ENCODE peak calls at places on chromosomes 7 and 10, in six cellular contexts. I, Y, G, S, U and X are unnamed samples.
A peak's percentile ranks its signal among the peaks of the same experiment; 100 is the strongest.

GRCh38 chr7:117715784-117716445 is 157.3 kb downstream of the CTTNBP2 start:
- DNase-seq in G (peak; percentile 39), Y (peak; percentile 16), U (peak; percentile 29), S (no peak), I (peak; percentile 52), X (peak; percentile 22)

GRCh38 chr10:93703066-93703465 is 674 bp upstream of the FRA10AC1 start:
- DNase-seq in I (no peak), G (no peak), U (no peak), Y (no peak), S (no peak), X (no peak)

GRCh38 chr7:151114151-151115090 is 28.1 kb downstream of the AGAP3 start:
- DNase-seq in I (peak; percentile 75), G (no peak), Y (no peak), S (no peak), U (no peak), X (peak; percentile 64)

GRCh38 chr7:76342222-76342621 is 16.6 kb downstream of the YWHAG start:
- DNase-seq in I (no peak), G (no peak), Y (no peak), U (no peak), S (no peak), X (no peak)

GRCh38 chr7:75537731-75538130 is 45.6 kb downstream of the SPDYE5 start:
- DNase-seq in Y (no peak), S (no peak), U (no peak), G (no peak), I (no peak), X (no peak)

GRCh38 chr10:127157506-127158205 is 38.7 kb downstream of the INSYN2A start:
- DNase-seq in U (no peak), I (no peak), Y (no peak), S (no peak), G (no peak), X (no peak)

GRCh38 chr7:100655908-100656674 is at the start of gene ACTL6B:
- DNase-seq in U (peak; percentile 100), I (peak; percentile 99), Y (no peak), S (no peak), G (no peak), X (no peak)

GRCh38 chr10:91713471-91714072 is 80.7 kb upstream of the PPP1R3C start:
- DNase-seq in G (no peak), S (no peak), U (no peak), I (no peak), Y (no peak), X (no peak)

GRCh38 chr10:69057951-69058297 is 30.0 kb upstream of the SRGN start:
- DNase-seq in S (no peak), I (no peak), U (no peak), Y (no peak), G (no peak), X (no peak)

GRCh38 chr10:25766687-25767221 is 167.3 kb upstream of the MYO3A start:
- DNase-seq in S (no peak), Y (no peak), U (peak; percentile 82), G (no peak), I (peak; percentile 84), X (no peak)

GRCh38 chr7:106858618-106859532 is 6.2 kb upstream of the PIK3CG start:
- DNase-seq in I (no peak), Y (no peak), G (no peak), S (no peak), U (peak; percentile 94), X (no peak)

GRCh38 chr7:74269757-74270277 is 15.6 kb upstream of the RFC2 start:
- DNase-seq in U (peak; percentile 71), S (peak; percentile 74), Y (no peak), G (peak; percentile 70), I (peak; percentile 86), X (no peak)

GRCh38 chr7:54260868-54261475 is 281.2 kb upstream of the VSTM2A start:
- DNase-seq in G (no peak), U (no peak), Y (no peak), I (no peak), S (no peak), X (no peak)

GRCh38 chr10:123507298-123507697 is 158.9 kb upstream of the GPR26 start:
- DNase-seq in Y (no peak), I (no peak), S (no peak), U (no peak), G (no peak), X (no peak)

GRCh38 chr7:50211306-50212015 is 93.1 kb upstream of the IKZF1 start:
- DNase-seq in S (no peak), U (no peak), Y (no peak), G (no peak), I (no peak), X (no peak)

GRCh38 chr7:45921699-45922519 is 837 bp upstream of the IGFBP3 start:
- DNase-seq in I (peak; percentile 87), S (no peak), Y (no peak), G (peak; percentile 34), U (no peak), X (no peak)

GRCh38 chr10:103645141-103646054 is 151.9 kb downstream of the NEURL1 start:
- DNase-seq in U (no peak), G (peak; percentile 87), I (no peak), S (no peak), Y (no peak), X (no peak)

GRCh38 chr10:133195611-133196010 is 34.4 kb upstream of the UTF1 start:
- DNase-seq in Y (no peak), G (no peak), S (no peak), U (no peak), I (no peak), X (no peak)

GRCh38 chr10:132149917-132150316 is 36.8 kb upstream of the DPYSL4 start:
- DNase-seq in I (no peak), U (no peak), Y (no peak), G (no peak), S (no peak), X (no peak)

GRCh38 chr10:79223001-79223345 is 124.3 kb upstream of the PPIF start:
- DNase-seq in U (no peak), S (no peak), I (no peak), G (no peak), Y (no peak), X (no peak)

GRCh38 chr10:48625013-48625412 is 20.1 kb upstream of the ARHGAP22 start:
- DNase-seq in U (no peak), S (no peak), Y (no peak), G (no peak), I (no peak), X (no peak)

GRCh38 chr7:42689626-42690025 is 222.2 kb downstream of the C7orf25 start:
- DNase-seq in Y (no peak), U (no peak), I (no peak), S (no peak), G (no peak), X (no peak)

GRCh38 chr10:78604286-78604685 is 464.5 kb upstream of the ZMIZ1 start:
- DNase-seq in Y (no peak), S (no peak), G (no peak), I (no peak), U (no peak), X (no peak)

GRCh38 chr7:47535033-47535703 is 46.7 kb downstream of the TNS3 start:
- DNase-seq in U (no peak), I (no peak), S (no peak), G (peak; percentile 87), Y (no peak), X (no peak)

DNA sequence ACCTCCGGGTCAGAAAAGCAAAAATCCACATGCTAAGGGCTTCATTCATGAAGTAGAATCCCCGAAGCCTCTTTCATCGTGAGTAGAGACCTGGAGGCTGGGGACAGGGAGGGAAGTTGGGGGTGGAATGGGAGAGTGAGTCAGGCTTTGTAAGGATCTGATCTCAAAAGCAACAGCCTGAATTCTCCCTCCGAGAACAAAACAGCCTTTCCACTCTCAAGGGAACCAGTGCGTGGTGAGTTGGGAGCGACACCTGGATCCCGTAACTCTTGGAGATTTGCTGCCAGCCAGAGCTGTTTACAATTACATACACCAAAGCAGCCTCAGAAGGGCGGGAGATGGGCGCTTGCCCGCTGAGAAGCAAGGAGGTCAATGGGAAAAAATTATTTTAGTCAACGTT is 10.8 kb downstream of the AFAP1L2 start:
- DNase-seq in Y (no peak), S (no peak), U (no peak), I (no peak), G (no peak), X (no peak)
- TF ChIP-seq TAF1 in Y (no peak), S (no peak), U (no peak), I (no peak), G (no peak), X (no peak)

DNA sequence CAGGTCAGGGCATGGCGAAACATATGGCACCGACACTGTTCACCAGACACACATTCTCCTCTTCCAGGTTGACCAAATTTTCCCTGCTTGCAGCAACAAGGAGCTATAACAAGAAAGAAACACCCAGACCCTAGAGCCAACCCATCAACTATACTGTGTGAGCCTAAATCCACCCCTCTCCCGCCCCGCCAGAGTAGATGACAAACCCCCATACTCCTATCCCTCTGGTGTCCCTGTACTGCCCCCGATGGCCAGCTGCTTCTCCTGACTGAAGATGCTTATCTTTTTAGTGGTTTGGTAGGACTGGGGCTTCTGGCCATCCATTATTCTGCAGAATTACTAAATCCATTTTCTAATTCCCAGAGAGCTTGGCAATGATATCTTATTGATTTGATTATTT is 70.1 kb upstream of the EEPD1 start:
- DNase-seq in Y (no peak), G (no peak), I (no peak), S (no peak), U (peak; percentile 45), X (no peak)
- TF ChIP-seq POLR2A in Y (no peak), G (no peak), I (no peak), S (no peak), U (no peak), X (no peak)

DNA sequence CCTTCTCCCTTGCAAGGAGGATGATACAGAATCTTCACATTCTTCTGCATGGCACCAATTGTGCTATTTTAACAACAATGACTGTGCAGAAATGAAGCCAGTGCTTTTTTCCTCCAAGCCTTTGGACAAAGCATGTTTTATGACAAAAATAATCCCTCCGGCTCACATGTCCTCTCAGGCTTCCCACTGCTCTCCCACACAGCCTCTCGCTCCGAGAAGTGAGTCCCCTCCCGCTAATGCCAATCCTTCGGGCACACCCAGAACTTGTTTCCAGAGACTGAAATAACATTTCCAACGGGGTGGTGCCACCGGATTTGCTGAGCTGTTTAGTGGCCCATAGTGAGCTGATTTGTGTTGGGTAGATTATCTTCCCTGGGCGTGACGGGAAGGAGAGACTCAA is 35.8 kb downstream of the RBM17 start:
- DNase-seq in S (no peak), U (no peak), I (no peak), Y (no peak), G (no peak), X (no peak)
- TF ChIP-seq POLR2AphosphoS5 in S (no peak), U (no peak), I (no peak), Y (no peak), G (no peak), X (no peak)

DNA sequence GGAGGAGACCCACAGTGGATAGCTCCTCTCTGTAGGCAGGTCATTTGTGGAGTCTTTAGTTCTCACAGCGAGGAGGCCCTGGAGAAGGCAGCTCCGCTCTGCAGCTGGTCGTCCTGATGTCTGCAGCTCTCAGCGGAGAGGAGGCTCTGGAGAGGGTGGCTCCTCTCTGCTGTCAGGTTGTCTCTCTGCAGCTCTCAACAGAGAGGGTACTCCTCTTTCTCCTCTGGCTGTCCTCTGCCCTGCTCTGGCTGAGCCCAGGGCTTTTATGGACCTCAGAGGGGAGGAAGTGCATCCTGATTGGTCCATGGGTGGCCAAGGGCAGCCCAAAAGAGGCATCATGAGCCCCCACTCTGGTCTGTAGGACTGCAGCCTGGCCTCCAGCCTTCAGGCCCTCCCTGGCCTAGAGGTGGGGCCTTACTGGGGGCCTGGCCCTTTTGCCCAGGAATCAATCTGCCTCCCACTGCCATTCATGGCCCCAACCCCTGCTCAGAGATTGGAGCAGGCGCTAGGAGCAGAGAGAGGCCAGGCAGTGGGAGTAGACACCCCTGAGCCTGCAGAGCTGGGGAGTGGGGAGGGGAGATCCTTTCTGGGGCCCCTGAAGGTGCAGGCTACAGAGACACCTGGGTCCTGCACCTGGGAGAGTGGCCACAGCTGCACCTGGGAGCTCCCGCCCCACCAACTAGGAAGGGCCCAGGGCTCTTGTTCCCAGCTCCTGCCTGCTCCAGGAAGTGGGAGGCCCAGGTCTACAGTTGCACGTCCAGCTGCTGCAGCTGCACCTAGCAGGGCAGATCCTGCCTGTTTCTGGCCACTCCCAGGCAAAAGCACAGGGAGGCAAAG is 6.6 kb upstream of the DYNC2I1 start:
- DNase-seq in U (no peak), I (no peak), G (peak; percentile 75), Y (no peak), S (no peak), X (no peak)
- TF ChIP-seq TAF1 in U (no peak), I (no peak), G (peak; percentile 83), Y (no peak), S (no peak), X (no peak)